ENCODE peak calls at places on chromosomes 6 and 20, in seven cellular contexts. E, Z, Y, O, T, P and J are unnamed samples.

GRCh38 chr6:76435174-76435573 is 362.7 kb upstream of the IMPG1 start:
- DNase-seq in E (no peak), T (no peak), O (no peak), Z (no peak), P (no peak), Y (no peak), J (no peak)

GRCh38 chr6:27419363-27419762 is 30.8 kb downstream of the ZNF391 start:
- DNase-seq in P (no peak), Y (no peak), O (no peak), E (no peak), T (no peak), Z (no peak), J (no peak)

GRCh38 chr20:7355056-7355455 is 585.2 kb downstream of the HAO1 start:
- DNase-seq in Y (no peak), T (no peak), O (no peak), E (no peak), Z (no peak), P (no peak), J (no peak)

GRCh38 chr6:16697437-16698162 is 63.7 kb downstream of the ATXN1 start:
- DNase-seq in Z (no peak), E (no peak), Y (no peak), T (peak; percentile 46), P (no peak), O (no peak), J (no peak)

GRCh38 chr6:3591970-3592369 is 135.1 kb upstream of the SLC22A23 start:
- DNase-seq in Y (no peak), P (no peak), T (peak; percentile 9), O (no peak), Z (no peak), E (no peak), J (no peak)

GRCh38 chr20:14198416-14198815 is 139.0 kb downstream of the FLRT3 start:
- DNase-seq in Z (no peak), Y (no peak), P (no peak), O (no peak), T (no peak), E (no peak), J (no peak)

GRCh38 chr20:41046716-41047115 is 18.1 kb downstream of the TOP1 start:
- DNase-seq in P (no peak), E (no peak), T (peak; percentile 16), Z (no peak), O (no peak), Y (no peak), J (no peak)

GRCh38 chr6:139335447-139336210 is 38.8 kb downstream of the CITED2 start:
- DNase-seq in O (no peak), T (no peak), E (no peak), P (no peak), Y (no peak), Z (no peak), J (no peak)

GRCh38 chr6:143262859-143263258 is 187.6 kb downstream of the ADAT2 start:
- DNase-seq in E (no peak), T (no peak), P (no peak), Z (no peak), O (no peak), Y (no peak), J (no peak)

GRCh38 chr6:144574796-144575195 is 289.7 kb downstream of the UTRN start:
- DNase-seq in E (no peak), P (no peak), Z (no peak), T (no peak), O (no peak), Y (no peak), J (no peak)